ENCODE peak calls at places on chromosome 7, in eight cellular contexts. P is activated CD8-positive, alpha-beta T cell treated with anti-CD3 and anti-CD28 coated beads for 36 hours; V is neural progenitor cell; E is cardiac muscle cell; H is T-helper 1 cell; B is MV-4-11; D is sciatic nerve; O is endothelial cell. R is an unnamed sample.
A peak's percentile ranks its signal among the peaks of the same experiment; 100 is the strongest.

GRCh38 chr7:73612598-73613269 is 11.6 kb downstream of the MLXIPL start:
- DNase-seq in P (peak; percentile 26), V (peak; percentile 40), E (peak; percentile 48), H (no peak), B (no peak), D (no peak), O (peak; percentile 49), R (peak; percentile 63)

GRCh38 chr7:34227525-34227924 is 322.2 kb downstream of the BMPER start:
- DNase-seq in P (no peak), V (no peak), E (peak; percentile 38), H (no peak), B (no peak), D (no peak), O (peak; percentile 43), R (no peak)

GRCh38 chr7:129494041-129494440 is 8.3 kb upstream of the SMKR1 start:
- DNase-seq in P (peak; percentile 35), V (no peak), E (peak; percentile 54), H (no peak), B (peak; percentile 66), D (no peak), O (no peak), R (no peak)

GRCh38 chr7:32890010-32890552 is 1.5 kb downstream of the KBTBD2 start:
- DNase-seq in P (no peak), V (peak; percentile 12), E (peak; percentile 58), H (no peak), B (peak; percentile 17), D (no peak), O (no peak), R (no peak)

GRCh38 chr7:121803041-121803440 is 69.9 kb upstream of the PTPRZ1 start:
- DNase-seq in P (no peak), V (no peak), E (no peak), H (no peak), B (no peak), D (no peak), O (no peak), R (no peak)

GRCh38 chr7:2017483-2017891 is 215.3 kb downstream of the MAD1L1 start:
- DNase-seq in P (no peak), V (no peak), E (no peak), H (no peak), B (no peak), D (peak; percentile 37), O (no peak), R (peak; percentile 43)

GRCh38 chr7:71497233-71497946 is 365.4 kb downstream of the GALNT17 start:
- DNase-seq in P (no peak), V (no peak), E (no peak), H (no peak), B (no peak), D (peak; percentile 63), O (no peak), R (no peak)

GRCh38 chr7:47326808-47327207 is 255.1 kb downstream of the TNS3 start:
- DNase-seq in P (no peak), V (peak; percentile 52), E (peak; percentile 86), H (no peak), B (no peak), D (peak; percentile 74), O (no peak), R (peak; percentile 72)

GRCh38 chr7:120986665-120987064 is 1.8 kb upstream of the CPED1 start:
- DNase-seq in P (no peak), V (no peak), E (no peak), H (no peak), B (no peak), D (no peak), O (no peak), R (no peak)

GRCh38 chr7:134089446-134089845 is 37.7 kb upstream of the LRGUK start:
- DNase-seq in P (no peak), V (peak; percentile 23), E (no peak), H (no peak), B (no peak), D (no peak), O (no peak), R (no peak)

GRCh38 chr7:19971941-19972340 is 198.5 kb upstream of the TMEM196 start:
- DNase-seq in P (no peak), V (no peak), E (no peak), H (no peak), B (no peak), D (no peak), O (no peak), R (no peak)

R was measured in Right ventricle myocardium inferior.